ENCODE peak calls at places on chromosomes 7 and 10, in four cellular contexts. One of them, this sample, is unnamed. For H3K4me1, the result is how much of the 10 kb centered on the place peaks cover.

GRCh38 chr10:80199828-80200227 is 5.5 kb downstream of the ANXA11 start:
- DNase-seq in astrocyte: peak
- DNase-seq in ovary: no peak
- DNase-seq in pancreas: no peak
- DNase-seq in this sample: no peak

GRCh38 chr7:635227-635626 is 91.3 kb upstream of the DNAAF5 start:
- DNase-seq in astrocyte: no peak
- DNase-seq in ovary: no peak
- DNase-seq in pancreas: peak
- DNase-seq in this sample: no peak

GRCh38 chr10:27643296-27643695 is 102.3 kb downstream of the MKX start:
- DNase-seq in astrocyte: no peak
- DNase-seq in ovary: no peak
- DNase-seq in pancreas: no peak
- DNase-seq in this sample: no peak

GRCh38 chr7:72751978-72752377 is 76.0 kb downstream of the TYW1B start:
- DNase-seq in astrocyte: no peak
- DNase-seq in ovary: no peak
- DNase-seq in pancreas: no peak
- DNase-seq in this sample: no peak

GRCh38 chr10:70596860-70597809 is 5.4 kb downstream of the PRF1 start:
- DNase-seq in astrocyte: no peak
- DNase-seq in ovary: no peak
- DNase-seq in pancreas: no peak
- DNase-seq in this sample: no peak

GRCh38 chr7:157690833-157691382 is 354.1 kb downstream of the DNAJB6 start:
- DNase-seq in astrocyte: peak
- DNase-seq in ovary: peak
- DNase-seq in pancreas: no peak
- DNase-seq in this sample: no peak

GRCh38 chr10:17343118-17343517 is 111.3 kb downstream of the ST8SIA6 start:
- DNase-seq in astrocyte: no peak
- DNase-seq in ovary: no peak
- DNase-seq in pancreas: no peak
- DNase-seq in this sample: no peak

GRCh38 chr10:6232225-6232807 is 29.6 kb downstream of the PFKFB3 start:
- DNase-seq in astrocyte: no peak
- DNase-seq in ovary: no peak
- DNase-seq in pancreas: no peak
- DNase-seq in this sample: no peak

GRCh38 chr10:77188511-77188910 is 449.1 kb downstream of the KCNMA1 start:
- DNase-seq in astrocyte: no peak
- DNase-seq in ovary: no peak
- DNase-seq in pancreas: no peak
- DNase-seq in this sample: no peak

GRCh38 chr7:113371376-113372043 is 253.2 kb upstream of the SMIM30 start:
- DNase-seq in astrocyte: peak
- DNase-seq in ovary: peak
- DNase-seq in pancreas: no peak
- DNase-seq in this sample: no peak

GRCh38 chr10:61961278-61961677 is 59.8 kb downstream of the ARID5B start:
- DNase-seq in astrocyte: no peak
- DNase-seq in ovary: no peak
- DNase-seq in pancreas: no peak
- DNase-seq in this sample: no peak

GRCh38 chr7:9796241-9796640 is 1177.4 kb upstream of the PHF14 start:
- DNase-seq in astrocyte: no peak
- DNase-seq in ovary: no peak
- DNase-seq in pancreas: no peak
- DNase-seq in this sample: no peak

DNA sequence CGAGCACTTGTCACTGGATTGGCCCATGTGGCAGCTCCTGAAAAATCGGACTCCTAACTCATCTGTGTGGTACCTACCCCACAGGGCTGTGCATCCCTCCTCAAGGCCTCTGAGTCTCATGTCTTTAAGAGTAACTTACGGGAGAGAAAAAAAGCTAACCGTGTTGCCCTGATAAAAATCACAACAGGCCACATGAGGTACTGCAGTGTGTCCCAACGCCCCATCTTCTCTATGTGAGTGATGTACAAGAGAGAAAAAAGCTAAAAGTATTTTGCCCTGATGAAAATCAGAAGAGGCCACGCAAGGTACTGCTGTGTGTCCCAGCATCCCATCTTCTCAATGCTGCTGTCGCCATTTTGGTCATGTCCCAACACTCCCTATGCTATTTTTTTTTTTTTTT is 41.2 kb upstream of the ADRB1 start:
- DNase-seq in astrocyte: no peak
- DNase-seq in ovary: no peak
- DNase-seq in pancreas: no peak
- DNase-seq in this sample: no peak
- TF ChIP-seq CTCF in astrocyte: peak
- TF ChIP-seq CTCF in ovary: no peak
- TF ChIP-seq CTCF in pancreas: no peak
- TF ChIP-seq CTCF in this sample: no peak

GRCh38 chr10:35351021-35351420 is 14.7 kb downstream of the CCNY start:
- DNase-seq in astrocyte: no peak
- DNase-seq in ovary: no peak
- DNase-seq in pancreas: no peak
- DNase-seq in this sample: no peak
- H3K4me1 ChIP-seq in astrocyte: under half
- H3K4me1 ChIP-seq in ovary: under half
- H3K4me1 ChIP-seq in pancreas: under half
- H3K4me1 ChIP-seq in this sample: half or more

GRCh38 chr10:79045566-79046175 is 23.1 kb upstream of the ZMIZ1 start:
- DNase-seq in astrocyte: no peak
- DNase-seq in ovary: no peak
- DNase-seq in pancreas: peak
- DNase-seq in this sample: no peak
- H3K27ac ChIP-seq in astrocyte: no peak
- H3K27ac ChIP-seq in ovary: no peak
- H3K27ac ChIP-seq in pancreas: no peak
- H3K27ac ChIP-seq in this sample: no peak

GRCh38 chr10:88880287-88881094 is 446 bp downstream of the STAMBPL1 start:
- DNase-seq in astrocyte: peak
- DNase-seq in ovary: peak
- DNase-seq in pancreas: peak
- DNase-seq in this sample: peak
- TF ChIP-seq CTCF in astrocyte: no peak
- TF ChIP-seq CTCF in ovary: peak
- TF ChIP-seq CTCF in pancreas: no peak
- TF ChIP-seq CTCF in this sample: peak

DNA sequence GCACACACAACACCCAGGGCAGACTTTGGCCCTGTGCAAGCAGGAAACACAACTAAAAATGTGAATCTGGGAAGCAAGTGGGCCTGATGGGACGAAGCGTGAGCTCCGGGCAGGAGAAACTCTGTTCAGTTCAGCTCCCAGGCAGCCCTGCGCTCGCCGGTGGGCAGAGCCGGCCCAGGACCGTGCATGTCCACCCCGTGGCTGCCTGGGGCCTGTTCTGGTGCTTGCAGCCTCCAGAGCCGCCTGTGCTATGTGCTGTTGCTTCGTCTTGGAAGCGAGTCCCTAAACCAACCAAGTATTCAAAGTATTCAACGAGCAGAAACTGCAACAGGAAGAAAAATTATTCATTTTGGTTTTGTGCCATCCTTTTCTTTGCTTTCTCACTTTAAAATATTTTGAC is 45.9 kb downstream of the VIPR2 start:
- DNase-seq in astrocyte: no peak
- DNase-seq in ovary: peak
- DNase-seq in pancreas: peak
- DNase-seq in this sample: no peak
- H3K4me1 ChIP-seq in astrocyte: under half
- H3K4me1 ChIP-seq in ovary: under half
- H3K4me1 ChIP-seq in pancreas: under half
- H3K4me1 ChIP-seq in this sample: under half